ENCODE peak calls at places on chromosomes 16 and 17, in six cellular contexts. N is HCT116, X is fibroblast of lung, Q is cardiac fibroblast, Z is sigmoid colon, S is GM13976. F is an unnamed sample.

GRCh38 chr16:29696881-29697331 is 17.9 kb downstream of the QPRT start:
- DNase-seq in N (no peak), Q (no peak), S (no peak), Z (no peak), X (no peak), F (no peak)

GRCh38 chr17:48335858-48336500 is 94.0 kb downstream of the SKAP1 start:
- DNase-seq in Z (no peak), S (peak), N (peak), Q (peak), X (peak), F (peak)

GRCh38 chr16:56246051-56246817 is 54.9 kb downstream of the GNAO1 start:
- DNase-seq in X (no peak), S (no peak), Z (peak), Q (no peak), N (no peak), F (no peak)

GRCh38 chr16:66703359-66704215 is 7.0 kb upstream of the CMTM4 start:
- DNase-seq in Z (no peak), Q (no peak), X (peak), S (no peak), N (no peak), F (no peak)

GRCh38 chr16:48537275-48537674 is 72.7 kb downstream of the N4BP1 start:
- DNase-seq in N (no peak), X (no peak), S (peak), Q (no peak), Z (peak), F (no peak)

GRCh38 chr16:74829637-74830036 is 55.0 kb upstream of the FA2H start:
- DNase-seq in X (peak), S (no peak), Q (no peak), N (no peak), Z (no peak), F (no peak)

GRCh38 chr17:29155966-29156338 is 24.2 kb downstream of the MYO18A start:
- DNase-seq in Z (no peak), N (no peak), Q (no peak), X (peak), S (no peak), F (peak)

GRCh38 chr17:3843935-3844516 is 2.0 kb downstream of the NCBP3 start:
- DNase-seq in N (peak), X (peak), Z (no peak), S (peak), Q (peak), F (no peak)

GRCh38 chr17:45366691-45367090 is 49.9 kb upstream of the MAP3K14 start:
- DNase-seq in S (no peak), N (no peak), X (no peak), Z (peak), Q (no peak), F (no peak)

GRCh38 chr16:73215482-73216377 is 167.8 kb upstream of the ZFHX3 start:
- DNase-seq in S (no peak), Z (no peak), N (no peak), X (no peak), Q (peak), F (no peak)

GRCh38 chr17:45195424-45195823 is 26.3 kb upstream of the FMNL1 start:
- DNase-seq in Q (no peak), N (no peak), S (no peak), Z (no peak), X (no peak), F (no peak)

GRCh38 chr17:19787733-19788357 is 39.7 kb upstream of the ALDH3A1 start:
- DNase-seq in Q (no peak), S (no peak), Z (no peak), X (no peak), N (no peak), F (no peak)

GRCh38 chr16:24729967-24730815 is 740 bp downstream of the TNRC6A start:
- DNase-seq in S (peak), N (no peak), X (peak), Q (no peak), Z (peak), F (no peak)

GRCh38 chr17:12342609-12343248 is 322.1 kb downstream of the MAP2K4 start:
- DNase-seq in X (peak), S (peak), Q (peak), Z (no peak), N (peak), F (no peak)
- TF ChIP-seq CTCF in X (peak), S (no peak), Q (peak), Z (peak), N (peak), F (peak)

DNA sequence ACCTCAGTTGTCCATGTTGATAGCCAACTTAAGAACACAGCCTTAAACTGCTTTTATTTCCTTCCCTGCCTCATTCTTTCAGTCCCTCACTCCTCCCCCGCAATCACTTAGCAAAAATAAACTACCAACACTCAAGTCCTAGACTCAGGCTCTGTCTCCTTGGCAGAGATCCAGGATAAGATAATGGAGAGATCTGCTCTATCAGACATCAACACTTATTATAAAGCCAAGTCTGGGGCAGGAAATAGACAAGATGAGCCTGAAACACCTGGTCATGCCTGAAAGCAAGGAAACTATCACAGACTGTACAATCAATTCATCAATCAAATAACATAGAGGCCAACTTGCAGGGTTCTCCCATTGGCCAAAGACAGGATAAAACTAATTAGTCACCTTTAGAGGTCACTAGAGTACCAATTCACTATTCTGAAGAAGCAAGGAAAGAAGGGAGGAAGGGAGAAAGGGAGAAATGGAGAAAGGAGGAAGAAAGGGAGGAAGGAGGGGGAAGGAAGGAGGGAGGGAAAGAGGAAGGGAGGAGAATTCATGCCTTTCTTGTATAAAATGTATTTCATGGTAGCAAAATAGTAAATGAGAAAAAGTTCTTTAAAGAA is 15.6 kb downstream of the HYDIN start:
- DNase-seq in N (peak), S (no peak), X (no peak), Q (peak), Z (no peak), F (no peak)
- TF ChIP-seq CTCF in N (peak), S (no peak), X (no peak), Q (no peak), Z (no peak), F (no peak)

GRCh38 chr17:56679148-56679766 is 85.8 kb downstream of the NOG start:
- DNase-seq in Q (peak), S (peak), X (peak), N (peak), Z (no peak), F (peak)
- TF ChIP-seq CTCF in Q (peak), S (peak), X (peak), N (peak), Z (peak), F (peak)

DNA sequence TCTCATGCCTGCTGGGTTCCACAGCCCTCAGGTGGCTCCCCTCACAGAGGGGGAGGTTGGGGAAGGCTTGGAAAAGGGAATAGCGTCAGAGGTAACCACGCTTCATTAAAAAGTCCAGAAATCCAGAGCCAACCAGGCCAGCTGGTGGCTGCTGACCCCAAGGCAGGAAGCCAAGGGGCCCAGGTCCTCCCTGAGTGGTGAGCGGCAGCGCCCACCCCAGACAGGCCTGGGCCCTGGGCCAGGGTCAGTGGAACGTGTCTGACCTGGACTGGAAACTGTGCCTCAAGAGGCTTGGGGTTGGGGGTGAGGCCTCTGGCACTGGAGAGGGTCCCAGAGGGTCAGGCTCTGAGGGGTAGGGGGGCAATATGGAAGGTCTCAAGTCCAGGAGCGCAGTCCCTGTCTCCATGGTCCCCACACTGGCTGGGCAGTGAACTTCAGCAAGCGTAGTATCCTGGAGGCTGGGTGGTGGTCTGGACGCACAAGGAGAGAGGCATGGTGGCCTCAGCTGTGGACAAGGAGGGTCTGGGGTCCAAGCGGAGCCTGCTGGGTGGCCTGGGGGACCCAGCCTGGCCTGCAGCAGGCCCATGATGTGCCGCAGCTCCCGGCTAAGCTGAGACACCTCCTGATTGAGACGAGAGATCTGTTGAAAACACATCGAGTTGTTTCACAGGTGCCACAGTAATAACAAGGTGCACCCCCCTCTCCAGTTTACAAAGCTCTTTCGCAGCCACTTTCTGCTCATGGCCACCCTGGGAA is 5.2 kb upstream of the RAB5C start:
- DNase-seq in X (no peak), N (no peak), S (no peak), Z (no peak), Q (no peak), F (no peak)
- TF ChIP-seq CTCF in X (no peak), N (no peak), S (no peak), Z (no peak), Q (no peak), F (no peak)

DNA sequence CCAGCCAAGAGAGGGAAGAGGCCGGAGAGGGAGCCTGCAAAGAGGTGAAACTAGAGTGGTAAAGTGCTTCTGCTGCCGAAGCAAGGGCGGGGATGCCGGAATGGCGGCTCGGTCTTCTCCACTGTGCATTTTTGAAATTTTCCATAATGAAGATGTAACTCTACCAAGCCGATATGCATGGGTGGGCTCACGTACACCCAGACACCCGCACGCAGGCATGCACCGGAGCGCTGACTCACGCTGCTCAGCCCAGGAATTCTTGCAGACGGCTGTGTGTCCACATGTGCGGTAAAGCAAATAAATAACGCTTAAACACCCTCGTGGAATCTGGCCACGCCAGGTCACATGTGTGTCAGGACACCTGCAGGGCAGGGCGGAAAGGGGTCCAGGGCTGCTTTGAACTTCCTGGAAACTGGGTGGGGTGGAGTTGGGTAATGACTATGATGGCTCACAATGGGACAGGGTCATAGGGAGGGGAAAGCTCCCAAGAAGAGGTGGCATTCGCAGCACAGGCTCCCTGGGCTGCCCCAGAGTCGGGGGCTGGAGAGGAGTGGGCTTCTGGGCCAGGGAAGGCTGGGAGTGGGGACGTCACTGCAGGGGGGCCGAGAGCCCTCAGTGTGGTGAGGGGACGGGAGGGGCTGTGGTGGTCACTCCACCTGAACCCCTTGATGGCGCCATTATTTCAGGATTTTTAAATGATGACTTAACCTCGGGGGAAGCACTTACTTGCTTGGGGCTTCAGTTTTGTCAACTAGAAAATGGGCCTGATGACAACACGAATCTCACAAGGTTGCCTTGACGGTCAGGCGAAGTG is 265.5 kb downstream of the PARN start:
- DNase-seq in X (peak), S (no peak), N (peak), Q (peak), Z (no peak), F (peak)
- TF ChIP-seq CTCF in X (no peak), S (no peak), N (no peak), Q (no peak), Z (no peak), F (no peak)

DNA sequence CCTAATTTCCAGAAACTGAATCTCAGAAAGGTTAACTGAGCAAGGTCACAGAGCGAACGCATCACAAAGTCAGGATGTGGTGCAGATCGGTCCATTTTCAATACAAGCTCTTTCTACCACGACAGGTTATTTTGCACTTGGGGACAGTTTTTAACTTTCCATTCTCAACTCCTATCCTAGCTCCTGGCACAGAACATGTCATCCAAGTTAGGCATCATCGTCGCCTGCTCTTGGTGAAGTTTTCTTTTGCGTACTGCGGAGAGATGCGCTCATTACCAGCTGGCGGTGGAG is 15.5 kb upstream of the ERN1 start:
- DNase-seq in Q (no peak), S (no peak), X (no peak), N (no peak), Z (no peak), F (no peak)
- TF ChIP-seq CTCF in Q (no peak), S (no peak), X (no peak), N (no peak), Z (no peak), F (no peak)

F was measured in astrocyte of the cerebellum.